ENCODE peak calls at places on chromosome 1, in four cellular contexts. D, N, V and Q are unnamed samples.

GRCh38 chr1:107900083-107900945 is 64.7 kb downstream of the VAV3 start:
- DNase-seq in D (no peak), N (no peak), V (no peak), Q (no peak)

GRCh38 chr1:37793773-37794371 is at the start of gene MANEAL:
- DNase-seq in D (peak), N (no peak), V (peak), Q (peak)

GRCh38 chr1:36609241-36610027 is 126.7 kb upstream of the CSF3R start:
- DNase-seq in D (peak), N (peak), V (peak), Q (peak)

GRCh38 chr1:162538815-162539431 is 22.6 kb upstream of the UAP1 start:
- DNase-seq in D (peak), N (no peak), V (peak), Q (no peak)

GRCh38 chr1:62590970-62591368 is 6.4 kb upstream of the ANGPTL3 start:
- DNase-seq in D (no peak), N (no peak), V (no peak), Q (no peak)

GRCh38 chr1:1135339-1136111 is 19.6 kb upstream of the C1orf159 start:
- DNase-seq in D (no peak), N (no peak), V (no peak), Q (no peak)

GRCh38 chr1:46772571-46772970 is 26.3 kb upstream of the CYP4B1 start:
- DNase-seq in D (no peak), N (no peak), V (no peak), Q (no peak)

GRCh38 chr1:67404212-67404620 is 26.0 kb downstream of the SERBP1 start:
- DNase-seq in D (no peak), N (no peak), V (peak), Q (no peak)

GRCh38 chr1:43238104-43238503 is 31.7 kb upstream of the TMEM125 start:
- DNase-seq in D (peak), N (peak), V (peak), Q (peak)

GRCh38 chr1:156922986-156923564 is 2.6 kb downstream of the LRRC71 start:
- DNase-seq in D (no peak), N (no peak), V (no peak), Q (no peak)

GRCh38 chr1:64756770-64757169 is 11.9 kb downstream of the RAVER2 start:
- DNase-seq in D (no peak), N (no peak), V (no peak), Q (no peak)

GRCh38 chr1:109472779-109473178 is 6.4 kb downstream of the SYPL2 start:
- DNase-seq in D (no peak), N (no peak), V (no peak), Q (no peak)

GRCh38 chr1:80050523-80050922 is 1044.0 kb upstream of the ADGRL4 start:
- DNase-seq in D (no peak), N (no peak), V (no peak), Q (no peak)

GRCh38 chr1:214404571-214405213 is 123.7 kb downstream of the SMYD2 start:
- DNase-seq in D (peak), N (no peak), V (peak), Q (no peak)

GRCh38 chr1:117067528-117068370 is 7.6 kb downstream of the TTF2 start:
- DNase-seq in D (peak), N (no peak), V (peak), Q (peak)

GRCh38 chr1:107430540-107431228 is 289.8 kb downstream of the NTNG1 start:
- DNase-seq in D (peak), N (no peak), V (peak), Q (peak)

GRCh38 chr1:234970731-234971476 is 157.7 kb downstream of the TOMM20 start:
- DNase-seq in D (no peak), N (no peak), V (peak), Q (no peak)

GRCh38 chr1:213082778-213083445 is 31.9 kb downstream of the RPS6KC1 start:
- DNase-seq in D (peak), N (no peak), V (no peak), Q (peak)